ENCODE peak calls at places on chromosomes 11 and 22, in ten cellular contexts. F, N, X, C, E, T, B, Z, Q and Y are unnamed samples. For H3K36me3 and H3K9me3, the result is how much of the 10 kb centered on the place peaks cover.

GRCh38 chr11:67439321-67440228 is 2.1 kb upstream of the PTPRCAP start:
- DNase-seq in X (peak), B (no peak), E (no peak), N (no peak), C (no peak), T (no peak), Q (peak), F (no peak), Z (peak), Y (no peak)

GRCh38 chr22:19879996-19880785 is 25.5 kb upstream of the GNB1L start:
- DNase-seq in Q (no peak), C (no peak), N (peak), E (peak), Z (peak), T (no peak), X (peak), B (peak), F (peak), Y (peak)

GRCh38 chr11:84541711-84542340 is 1085.3 kb downstream of the DLG2 start:
- DNase-seq in Z (no peak), F (no peak), N (no peak), E (no peak), Q (no peak), C (no peak), B (no peak), X (no peak), T (no peak), Y (no peak)

GRCh38 chr11:33895752-33896137 is 3.9 kb upstream of the LMO2 start:
- DNase-seq in X (no peak), B (no peak), Z (no peak), Q (no peak), T (no peak), F (no peak), E (no peak), N (no peak), C (no peak), Y (no peak)

GRCh38 chr11:29282088-29282487 is 734.7 kb downstream of the KCNA4 start:
- DNase-seq in F (no peak), E (no peak), Z (peak), X (no peak), Q (no peak), B (no peak), N (no peak), C (peak), T (peak), Y (no peak)

GRCh38 chr11:13277719-13278619 is at the start of gene BMAL1:
- DNase-seq in B (peak), C (no peak), X (peak), N (peak), E (peak), Q (peak), Z (peak), T (no peak), F (no peak), Y (peak)

GRCh38 chr22:35328472-35328885 is 28.8 kb downstream of the TOM1 start:
- DNase-seq in B (peak), N (peak), F (peak), T (peak), Q (no peak), E (peak), X (peak), Z (no peak), C (no peak), Y (no peak)

GRCh38 chr11:124840666-124841065 is 24.6 kb upstream of the ROBO3 start:
- DNase-seq in C (no peak), F (no peak), Q (no peak), N (no peak), E (no peak), T (no peak), Z (peak), X (no peak), B (no peak), Y (no peak)

GRCh38 chr22:25451480-25452114 is 112.9 kb upstream of the GRK3 start:
- DNase-seq in X (no peak), C (peak), F (no peak), B (no peak), Q (no peak), T (no peak), Z (no peak), N (no peak), E (no peak), Y (no peak)

GRCh38 chr11:64013141-64013896 is 22.4 kb upstream of the FLRT1 start:
- DNase-seq in C (no peak), B (no peak), T (no peak), E (no peak), Z (no peak), X (no peak), Q (no peak), F (no peak), N (no peak), Y (no peak)

GRCh38 chr11:19460718-19461405 is 220.1 kb upstream of the E2F8 start:
- DNase-seq in X (peak), Z (no peak), F (no peak), N (no peak), Q (peak), C (peak), E (no peak), B (no peak), T (no peak), Y (peak)

GRCh38 chr11:69669486-69669885 is 5.7 kb downstream of the LTO1 start:
- DNase-seq in N (no peak), T (no peak), Q (no peak), F (no peak), X (peak), E (no peak), B (no peak), C (no peak), Z (peak), Y (no peak)

GRCh38 chr22:32482708-32483107 is 8.1 kb downstream of the FBXO7 start:
- DNase-seq in F (no peak), N (no peak), T (no peak), Q (no peak), Z (no peak), C (peak), E (no peak), B (no peak), X (no peak), Y (no peak)

GRCh38 chr11:86264649-86265048 is 20.1 kb downstream of the EED start:
- DNase-seq in E (no peak), T (no peak), X (no peak), B (no peak), C (no peak), N (no peak), Q (no peak), Z (no peak), F (no peak), Y (no peak)

DNA sequence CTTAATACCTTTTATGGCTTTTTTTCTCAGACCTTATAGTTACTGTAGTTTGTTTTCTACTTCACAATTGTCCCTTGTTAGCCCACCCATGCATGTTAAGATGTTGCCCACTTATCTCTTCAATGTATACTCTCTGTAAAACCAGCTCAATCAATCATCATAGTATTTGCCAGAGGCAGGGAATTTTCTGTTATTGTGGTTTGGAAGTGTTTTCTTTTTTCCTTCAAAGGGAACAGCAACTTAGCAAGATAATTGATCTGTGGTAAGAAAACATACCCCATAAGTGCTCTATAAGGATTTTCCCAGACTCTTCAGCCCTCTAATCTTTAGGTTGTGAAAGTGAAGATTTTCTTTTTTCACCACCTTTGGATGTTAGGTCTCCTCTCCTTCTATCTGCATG is 76.7 kb upstream of the SYT9 start:
- DNase-seq in B (no peak), Z (no peak), T (no peak), C (no peak), E (no peak), Q (no peak), N (no peak), X (no peak), F (no peak), Y (no peak)
- H3K4me3 ChIP-seq in B (no peak), Z (no peak), T (no peak), C (no peak), E (no peak), Q (no peak), N (no peak), X (no peak), F (no peak), Y (no peak)

GRCh38 chr22:20952544-20953341 is 14.3 kb upstream of the AIFM3 start:
- DNase-seq in C (no peak), N (no peak), F (no peak), Z (peak), T (no peak), X (no peak), B (no peak), E (no peak), Q (peak), Y (no peak)

GRCh38 chr22:20955548-20955947 is 11.5 kb upstream of the AIFM3 start:
- DNase-seq in Z (no peak), Q (no peak), N (no peak), X (no peak), E (no peak), C (no peak), B (no peak), F (no peak), T (peak), Y (no peak)

GRCh38 chr22:20953342-20953608 is 13.8 kb upstream of the AIFM3 start:
- DNase-seq in Z (no peak), N (no peak), F (no peak), E (no peak), X (no peak), B (no peak), Q (no peak), T (no peak), C (no peak), Y (no peak)

GRCh38 chr22:20951932-20952380 is 15.1 kb upstream of the AIFM3 start:
- DNase-seq in C (no peak), E (no peak), Q (peak), N (no peak), X (peak), F (no peak), Z (no peak), B (no peak), T (peak), Y (no peak)

DNA sequence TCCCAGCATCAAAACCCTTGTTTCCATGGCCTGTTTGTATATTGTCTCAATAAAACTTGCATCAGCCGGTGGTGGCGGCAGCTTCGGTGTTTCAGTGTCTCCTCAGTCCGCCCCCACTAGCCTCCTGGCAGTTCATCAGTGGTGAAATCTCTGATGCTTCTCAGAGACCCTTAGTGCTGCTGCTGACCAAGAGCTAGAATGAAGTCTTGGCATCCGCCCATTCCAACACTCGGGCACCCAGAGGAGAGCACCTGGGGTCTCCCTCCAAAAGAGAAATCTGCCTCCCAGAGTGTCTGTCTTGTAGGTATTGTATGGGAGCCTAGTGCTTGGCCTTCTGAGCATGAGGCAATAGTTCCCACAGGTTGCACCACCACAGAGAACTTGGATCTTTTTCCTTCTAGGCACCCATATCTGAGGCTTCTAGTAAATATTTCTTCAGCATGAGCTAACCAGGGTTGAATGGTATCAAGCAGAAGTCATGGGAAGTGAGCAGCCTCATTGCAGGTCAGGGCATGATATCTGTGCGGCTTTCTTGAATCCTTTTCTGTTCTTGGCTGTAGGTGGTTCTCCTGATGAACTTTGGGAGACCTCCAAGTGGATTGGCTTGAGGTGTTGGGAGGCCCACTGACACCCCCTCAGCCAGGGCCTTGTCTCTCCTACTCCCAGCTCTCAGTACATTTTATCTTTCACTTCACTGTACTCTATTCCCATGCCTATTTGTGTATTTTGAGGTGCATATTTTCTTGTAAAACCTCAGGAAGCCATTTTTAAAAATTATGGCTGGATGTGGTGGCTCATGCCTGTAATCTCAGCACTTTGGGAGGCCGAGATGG is 13.2 kb upstream of the AIFM3 start:
- DNase-seq in X (no peak), F (peak), N (no peak), T (peak), E (no peak), B (peak), Q (no peak), Z (peak), C (peak), Y (no peak)
- H3K36me3 ChIP-seq in X (under half), F (under half), N (under half), T (under half), E (half or more), B (under half), Q (under half), Z (under half), C (under half), Y (half or more)

DNA sequence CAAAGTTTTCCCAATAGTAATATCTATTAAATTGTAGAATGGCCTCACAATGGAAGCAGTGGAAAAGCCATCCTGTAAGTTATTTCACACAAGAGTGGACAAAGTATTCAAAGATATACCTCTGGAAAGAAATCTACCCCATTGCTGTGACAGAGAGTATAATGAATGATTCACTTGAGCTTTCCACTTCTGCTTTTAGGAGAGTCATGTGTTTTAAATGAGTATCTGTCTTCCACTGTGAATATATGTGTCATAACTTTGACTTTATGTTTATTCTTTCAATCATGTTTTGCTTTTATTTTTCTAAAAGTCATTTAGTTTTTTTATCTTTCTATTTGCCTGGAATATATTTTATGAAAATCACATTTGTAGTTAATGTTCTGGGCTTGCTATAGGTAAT is 65.6 kb upstream of the DDI1 start:
- DNase-seq in E (no peak), Z (no peak), B (no peak), N (no peak), T (no peak), F (no peak), X (no peak), C (no peak), Q (no peak), Y (no peak)
- H3K9me3 ChIP-seq in E (under half), Z (under half), B (under half), N (under half), T (under half), F (under half), X (under half), C (under half), Q (under half), Y (under half)

DNA sequence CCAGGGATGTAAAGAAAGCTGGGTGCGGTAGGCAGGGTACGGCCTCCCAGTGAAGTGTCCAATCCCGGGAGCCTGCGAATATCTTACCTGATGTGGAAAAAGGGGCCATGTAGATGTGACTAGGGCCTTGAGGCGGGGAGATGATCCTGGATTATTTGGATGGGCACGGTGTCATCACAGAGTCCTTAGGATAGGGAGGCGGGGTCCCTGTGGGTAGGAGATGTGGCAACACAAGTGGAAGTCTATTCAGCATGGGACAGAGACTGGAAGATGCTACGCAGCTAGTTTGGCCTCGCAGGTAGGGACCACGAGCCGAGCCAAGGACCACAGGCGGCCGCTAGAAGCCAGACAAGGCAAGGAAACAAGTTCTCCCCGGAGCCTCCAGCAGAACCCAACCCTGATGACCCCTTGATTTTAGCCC is 46.4 kb upstream of the SHANK2 start:
- DNase-seq in Z (peak), B (no peak), F (no peak), X (no peak), C (no peak), Q (peak), N (no peak), E (no peak), T (no peak), Y (no peak)
- H3K4me3 ChIP-seq in Z (peak), B (no peak), F (no peak), X (no peak), C (no peak), Q (no peak), N (no peak), E (no peak), T (no peak), Y (no peak)

GRCh38 chr22:43980996-43981395 is 25.8 kb downstream of the SAMM50 start:
- DNase-seq in E (no peak), N (no peak), Z (no peak), B (no peak), T (no peak), F (no peak), X (no peak), C (no peak), Q (no peak), Y (no peak)
- H3K36me3 ChIP-seq in E (half or more), N (under half), Z (half or more), B (under half), T (half or more), F (under half), X (under half), C (half or more), Q (under half), Y (half or more)

GRCh38 chr22:47367993-47368945 is 605.8 kb downstream of the TBC1D22A start:
- DNase-seq in B (no peak), F (peak), X (no peak), Z (peak), E (peak), Q (peak), N (no peak), T (no peak), C (no peak), Y (no peak)
- H3K9me3 ChIP-seq in B (under half), F (under half), X (under half), Z (under half), E (under half), Q (under half), N (under half), T (half or more), C (under half), Y (under half)

DNA sequence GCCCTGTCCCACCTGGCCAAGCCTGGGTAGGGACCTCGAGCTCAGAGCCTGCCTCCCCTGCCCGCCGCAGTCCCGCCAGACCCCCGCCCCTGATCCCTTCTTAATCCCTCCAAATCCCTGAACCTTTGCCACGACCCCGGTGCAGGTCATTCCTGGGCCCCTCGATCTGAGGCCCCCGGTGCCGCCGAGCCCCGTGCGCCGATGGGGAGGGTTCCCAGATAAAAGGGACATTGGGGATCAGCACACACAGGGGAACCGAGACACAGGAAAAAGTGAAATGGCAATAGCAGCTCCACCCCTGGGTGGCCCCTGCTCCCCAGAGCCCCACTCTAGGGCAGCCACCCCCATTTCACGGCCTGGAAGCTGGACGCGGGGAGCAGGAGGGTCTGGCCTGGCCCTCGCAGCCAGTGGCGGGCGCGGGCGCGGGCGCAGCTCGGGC is 1.3 kb upstream of the WNT7B start:
- DNase-seq in B (no peak), F (no peak), C (no peak), X (no peak), E (no peak), N (no peak), Z (no peak), T (no peak), Q (no peak), Y (no peak)
- H3K4me3 ChIP-seq in B (peak), F (no peak), C (no peak), X (no peak), E (peak), N (peak), Z (peak), T (no peak), Q (peak), Y (peak)